ENCODE peak calls at places on chromosomes 6 and 20, in seven cellular contexts. C, V, G, N, Z, Y and U are unnamed samples.

GRCh38 chr6:134170844-134171243 is 118.4 kb upstream of the SLC2A12 start:
- DNase-seq in C (no peak), V (peak; percentile 53), G (no peak), N (no peak), Z (peak; percentile 24), Y (peak; percentile 23), U (no peak)

GRCh38 chr6:36099872-36100483 is 30.3 kb upstream of the MAPK13 start:
- DNase-seq in C (no peak), V (no peak), G (no peak), N (no peak), Z (no peak), Y (peak; percentile 66), U (no peak)

GRCh38 chr6:168196385-168196860 is 117.4 kb upstream of the FRMD1 start:
- DNase-seq in C (peak; percentile 72), V (no peak), G (no peak), N (no peak), Z (no peak), Y (peak; percentile 31), U (peak; percentile 58)

GRCh38 chr20:665276-665675 is 10.3 kb downstream of the SCRT2 start:
- DNase-seq in C (no peak), V (no peak), G (no peak), N (no peak), Z (no peak), Y (no peak), U (no peak)

GRCh38 chr6:32645047-32645703 is 8.0 kb downstream of the HLA-DQA1 start:
- DNase-seq in C (no peak), V (no peak), G (no peak), N (no peak), Z (no peak), Y (no peak), U (no peak)

GRCh38 chr20:46354207-46354555 is 45.9 kb upstream of the CDH22 start:
- DNase-seq in C (no peak), V (no peak), G (no peak), N (no peak), Z (no peak), Y (no peak), U (no peak)

GRCh38 chr20:51571470-51571794 is 28.9 kb upstream of the NFATC2 start:
- DNase-seq in C (no peak), V (no peak), G (no peak), N (no peak), Z (no peak), Y (no peak), U (no peak)

GRCh38 chr6:111841822-111842221 is 31.4 kb downstream of the FYN start:
- DNase-seq in C (peak; percentile 48), V (no peak), G (no peak), N (no peak), Z (no peak), Y (peak; percentile 70), U (no peak)

GRCh38 chr6:90537027-90537426 is 49.8 kb downstream of the MAP3K7 start:
- DNase-seq in C (no peak), V (no peak), G (no peak), N (no peak), Z (no peak), Y (no peak), U (no peak)

GRCh38 chr6:166707045-166707444 is 80.0 kb upstream of the RPS6KA2 start:
- DNase-seq in C (peak; percentile 24), V (peak; percentile 54), G (no peak), N (peak; percentile 76), Z (peak; percentile 35), Y (no peak), U (peak; percentile 51)

GRCh38 chr6:44942201-44942600 is 385.9 kb upstream of the RUNX2 start:
- DNase-seq in C (no peak), V (no peak), G (no peak), N (no peak), Z (no peak), Y (no peak), U (no peak)

GRCh38 chr6:41529970-41530369 is 16.2 kb upstream of the FOXP4 start:
- DNase-seq in C (no peak), V (no peak), G (no peak), N (no peak), Z (no peak), Y (no peak), U (no peak)

GRCh38 chr6:139676718-139677117 is 302.3 kb upstream of the CITED2 start:
- DNase-seq in C (no peak), V (no peak), G (no peak), N (no peak), Z (no peak), Y (no peak), U (no peak)

GRCh38 chr6:34656378-34657036 is 40.1 kb downstream of the ILRUN start:
- DNase-seq in C (peak; percentile 69), V (no peak), G (no peak), N (peak; percentile 31), Z (peak; percentile 68), Y (no peak), U (no peak)

GRCh38 chr6:84536914-84537638 is 227.3 kb downstream of the TBX18 start:
- DNase-seq in C (no peak), V (no peak), G (no peak), N (no peak), Z (no peak), Y (no peak), U (no peak)

GRCh38 chr20:48629069-48629959 is 198.5 kb downstream of the PREX1 start:
- DNase-seq in C (no peak), V (no peak), G (no peak), N (no peak), Z (no peak), Y (no peak), U (no peak)

GRCh38 chr6:125123468-125124249 is 29.9 kb upstream of the TPD52L1 start:
- DNase-seq in C (no peak), V (no peak), G (no peak), N (no peak), Z (no peak), Y (no peak), U (no peak)

GRCh38 chr6:131023834-131024504 is 39.1 kb downstream of the EPB41L2 start:
- DNase-seq in C (no peak), V (no peak), G (no peak), N (no peak), Z (no peak), Y (no peak), U (no peak)

GRCh38 chr20:24494460-24494920 is 25.1 kb downstream of the SYNDIG1 start:
- DNase-seq in C (no peak), V (no peak), G (no peak), N (no peak), Z (no peak), Y (no peak), U (no peak)

GRCh38 chr6:132749111-132749510 is 8.6 kb downstream of the VNN2 start:
- DNase-seq in C (no peak), V (no peak), G (no peak), N (no peak), Z (no peak), Y (no peak), U (no peak)

GRCh38 chr20:59386819-59387218 is 86.4 kb downstream of the EDN3 start:
- DNase-seq in C (no peak), V (no peak), G (no peak), N (no peak), Z (no peak), Y (no peak), U (no peak)

GRCh38 chr6:36032245-36032644 is 4.6 kb downstream of the MAPK14 start:
- DNase-seq in C (no peak), V (no peak), G (no peak), N (no peak), Z (no peak), Y (no peak), U (no peak)

DNA sequence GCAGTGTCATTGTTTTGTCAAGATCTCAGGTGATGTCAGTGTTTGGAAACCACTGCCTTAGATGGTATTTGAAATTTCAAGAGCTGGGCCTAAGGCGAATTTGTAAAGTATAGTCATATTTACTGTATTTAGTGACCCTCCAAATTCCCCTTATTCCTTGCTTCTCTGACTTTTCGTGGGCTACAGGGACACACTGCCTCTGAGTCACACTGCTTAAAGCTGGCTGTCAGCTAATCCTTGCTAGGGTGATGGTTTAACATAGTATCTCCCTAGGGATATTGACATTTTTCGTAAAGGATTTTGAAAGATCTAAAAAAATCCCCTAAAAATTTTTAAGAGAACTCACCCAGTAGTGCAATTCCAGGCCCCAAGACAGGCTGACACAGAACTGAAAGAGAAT is 4.1 kb downstream of the BMP6 start:
- DNase-seq in C (no peak), V (no peak), G (no peak), N (no peak), Z (no peak), Y (no peak), U (no peak)
- H3K27me3 ChIP-seq in C (peaks cover 97% of the 10 kb centered on the region), V (peaks cover 86% of the 10 kb centered on the region), G (no peaks in the 10 kb centered on the region), N (peaks cover 83% of the 10 kb centered on the region), Z (peaks cover 2% of the 10 kb centered on the region), Y (peaks cover 20% of the 10 kb centered on the region), U (peaks cover 3% of the 10 kb centered on the region)

GRCh38 chr20:8129211-8129986 is 2.7 kb upstream of the PLCB1 start:
- DNase-seq in C (no peak), V (no peak), G (no peak), N (no peak), Z (no peak), Y (no peak), U (no peak)
- TF ChIP-seq CTCF in C (no peak), V (no peak), G (no peak), N (no peak), Z (no peak), Y (no peak), U (no peak)

DNA sequence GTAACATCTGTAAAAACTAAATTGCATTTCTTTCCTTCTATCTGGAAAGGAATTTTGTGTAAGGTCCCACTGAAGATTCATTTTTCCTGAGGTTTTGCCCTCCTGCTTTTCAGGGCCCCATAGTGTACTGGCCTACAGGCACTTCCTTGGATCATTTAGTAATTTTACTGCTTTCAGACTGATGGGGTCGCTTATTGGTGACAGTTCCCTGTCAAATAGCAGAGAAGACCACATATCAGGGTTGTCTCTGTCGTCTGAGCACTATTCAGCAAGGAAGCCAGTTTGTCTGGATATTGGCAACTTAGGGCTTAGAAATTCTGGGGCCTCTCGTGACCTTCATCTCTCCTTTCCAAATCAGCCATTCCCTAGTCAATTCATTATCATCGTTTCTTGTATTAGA is 3.5 kb downstream of the GRM1 start:
- DNase-seq in C (no peak), V (no peak), G (no peak), N (no peak), Z (no peak), Y (no peak), U (no peak)
- H3K4me3 ChIP-seq in C (no peak overlapping the region), V (no peak overlapping the region), G (no peak overlapping the region), N (no peak overlapping the region), Z (no peak overlapping the region), Y (no peak overlapping the region), U (no peak overlapping the region)

GRCh38 chr20:44780226-44780625 is 30.1 kb downstream of the RIMS4 start:
- DNase-seq in C (peak; percentile 15), V (no peak), G (no peak), N (peak; percentile 83), Z (no peak), Y (peak; percentile 52), U (no peak)
- H3K27me3 ChIP-seq in C (peaks cover 3% of the 10 kb centered on the region), V (no peaks in the 10 kb centered on the region), G (no peaks in the 10 kb centered on the region), N (no peaks in the 10 kb centered on the region), Z (peaks cover 46% of the 10 kb centered on the region), Y (no peaks in the 10 kb centered on the region), U (peaks cover 3% of the 10 kb centered on the region)

DNA sequence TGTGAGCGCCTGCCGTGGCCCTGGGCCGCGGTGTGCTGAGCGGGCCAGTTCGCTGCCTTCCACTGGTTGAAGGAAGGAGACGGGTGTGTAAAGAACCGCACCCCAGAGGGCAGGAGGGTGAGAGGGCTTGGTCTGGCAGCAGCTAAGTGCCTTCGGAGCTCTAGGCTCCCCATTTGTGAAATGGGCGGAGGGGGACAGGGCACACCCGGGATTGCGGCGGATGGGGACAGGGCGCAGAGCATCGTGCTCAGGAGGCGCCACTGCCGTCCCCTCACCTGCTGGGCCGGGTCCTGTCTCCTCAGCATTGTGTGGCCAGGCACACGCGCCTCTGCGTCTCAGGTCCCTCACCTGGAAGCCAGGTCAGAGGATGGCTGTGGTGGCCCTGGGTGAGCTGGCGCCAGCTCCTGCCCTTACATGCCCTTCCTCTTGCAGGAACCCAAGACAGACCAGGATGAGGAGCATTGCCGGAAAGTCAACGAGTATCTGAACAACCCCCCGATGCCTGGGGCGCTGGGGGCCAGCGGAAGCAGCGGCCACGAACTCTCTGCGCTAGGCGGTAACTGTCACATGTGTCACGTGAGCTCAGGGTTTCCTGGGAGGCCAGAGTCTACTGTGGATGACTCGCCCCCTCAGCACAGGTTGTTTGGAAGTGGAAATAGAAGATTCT is 3.1 kb downstream of the ADRM1 start:
- DNase-seq in C (no peak), V (no peak), G (no peak), N (no peak), Z (peak; percentile 55), Y (no peak), U (no peak)
- TF ChIP-seq CTCF in C (no peak), V (no peak), G (no peak), N (no peak), Z (no peak), Y (no peak), U (no peak)